ENCODE peak calls at places on chromosome 19, in ten cellular contexts. One of them, this sample, is unnamed.

GRCh38 chr19:21130097-21130775 is 11.6 kb upstream of the ZNF431 start:
- DNase-seq in mesendoderm: no peak
- DNase-seq in cardiac muscle cell: no peak
- DNase-seq in neural progenitor cell: no peak
- DNase-seq in uterus: no peak
- DNase-seq in CD8-positive, alpha-beta memory T cell: no peak
- DNase-seq in AG09319: no peak
- DNase-seq in stimulated activated CD4-positive, alpha-beta T cell treated with anti-CD3 and anti-CD28 coated beads, Interleukin-12 subunit alpha, Interleukin-12 subunit beta, amount 100 ng/mL, for 4 hours: no peak
- DNase-seq in GM03348: no peak
- DNase-seq in retinal pigment epithelial cell: no peak
- DNase-seq in this sample: no peak

GRCh38 chr19:11264452-11265176 is 2.3 kb upstream of the DOCK6 start:
- DNase-seq in mesendoderm: peak
- DNase-seq in cardiac muscle cell: no peak
- DNase-seq in neural progenitor cell: no peak
- DNase-seq in uterus: peak
- DNase-seq in CD8-positive, alpha-beta memory T cell: no peak
- DNase-seq in AG09319: no peak
- DNase-seq in stimulated activated CD4-positive, alpha-beta T cell treated with anti-CD3 and anti-CD28 coated beads, Interleukin-12 subunit alpha, Interleukin-12 subunit beta, amount 100 ng/mL, for 4 hours: no peak
- DNase-seq in GM03348: no peak
- DNase-seq in retinal pigment epithelial cell: no peak
- DNase-seq in this sample: peak

GRCh38 chr19:10260141-10260584 is 8.1 kb downstream of the MRPL4 start:
- DNase-seq in mesendoderm: no peak
- DNase-seq in cardiac muscle cell: no peak
- DNase-seq in neural progenitor cell: no peak
- DNase-seq in uterus: no peak
- DNase-seq in CD8-positive, alpha-beta memory T cell: no peak
- DNase-seq in AG09319: no peak
- DNase-seq in stimulated activated CD4-positive, alpha-beta T cell treated with anti-CD3 and anti-CD28 coated beads, Interleukin-12 subunit alpha, Interleukin-12 subunit beta, amount 100 ng/mL, for 4 hours: peak
- DNase-seq in GM03348: no peak
- DNase-seq in retinal pigment epithelial cell: no peak
- DNase-seq in this sample: no peak

GRCh38 chr19:16821081-16821480 is 8.1 kb upstream of the SIN3B start:
- DNase-seq in mesendoderm: peak
- DNase-seq in cardiac muscle cell: no peak
- DNase-seq in neural progenitor cell: no peak
- DNase-seq in uterus: no peak
- DNase-seq in CD8-positive, alpha-beta memory T cell: no peak
- DNase-seq in AG09319: no peak
- DNase-seq in stimulated activated CD4-positive, alpha-beta T cell treated with anti-CD3 and anti-CD28 coated beads, Interleukin-12 subunit alpha, Interleukin-12 subunit beta, amount 100 ng/mL, for 4 hours: no peak
- DNase-seq in GM03348: no peak
- DNase-seq in retinal pigment epithelial cell: no peak
- DNase-seq in this sample: peak

GRCh38 chr19:55333870-55334269 is 5.8 kb upstream of the KMT5C start:
- DNase-seq in mesendoderm: no peak
- DNase-seq in cardiac muscle cell: no peak
- DNase-seq in neural progenitor cell: no peak
- DNase-seq in uterus: no peak
- DNase-seq in CD8-positive, alpha-beta memory T cell: no peak
- DNase-seq in AG09319: no peak
- DNase-seq in stimulated activated CD4-positive, alpha-beta T cell treated with anti-CD3 and anti-CD28 coated beads, Interleukin-12 subunit alpha, Interleukin-12 subunit beta, amount 100 ng/mL, for 4 hours: no peak
- DNase-seq in GM03348: no peak
- DNase-seq in retinal pigment epithelial cell: no peak
- DNase-seq in this sample: no peak

GRCh38 chr19:6125571-6125989 is 9.9 kb upstream of the ACSBG2 start:
- DNase-seq in mesendoderm: peak
- DNase-seq in cardiac muscle cell: peak
- DNase-seq in neural progenitor cell: peak
- DNase-seq in uterus: peak
- DNase-seq in CD8-positive, alpha-beta memory T cell: peak
- DNase-seq in AG09319: peak
- DNase-seq in stimulated activated CD4-positive, alpha-beta T cell treated with anti-CD3 and anti-CD28 coated beads, Interleukin-12 subunit alpha, Interleukin-12 subunit beta, amount 100 ng/mL, for 4 hours: peak
- DNase-seq in GM03348: peak
- DNase-seq in retinal pigment epithelial cell: peak
- DNase-seq in this sample: peak

GRCh38 chr19:18311495-18311894 is 11.4 kb downstream of the LSM4 start:
- DNase-seq in mesendoderm: no peak
- DNase-seq in cardiac muscle cell: no peak
- DNase-seq in neural progenitor cell: no peak
- DNase-seq in uterus: no peak
- DNase-seq in CD8-positive, alpha-beta memory T cell: no peak
- DNase-seq in AG09319: no peak
- DNase-seq in stimulated activated CD4-positive, alpha-beta T cell treated with anti-CD3 and anti-CD28 coated beads, Interleukin-12 subunit alpha, Interleukin-12 subunit beta, amount 100 ng/mL, for 4 hours: no peak
- DNase-seq in GM03348: no peak
- DNase-seq in retinal pigment epithelial cell: no peak
- DNase-seq in this sample: no peak

GRCh38 chr19:35845215-35846037 is 6.9 kb downstream of the NPHS1 start:
- DNase-seq in mesendoderm: peak
- DNase-seq in cardiac muscle cell: peak
- DNase-seq in neural progenitor cell: peak
- DNase-seq in uterus: no peak
- DNase-seq in CD8-positive, alpha-beta memory T cell: no peak
- DNase-seq in AG09319: no peak
- DNase-seq in stimulated activated CD4-positive, alpha-beta T cell treated with anti-CD3 and anti-CD28 coated beads, Interleukin-12 subunit alpha, Interleukin-12 subunit beta, amount 100 ng/mL, for 4 hours: no peak
- DNase-seq in GM03348: peak
- DNase-seq in retinal pigment epithelial cell: no peak
- DNase-seq in this sample: no peak

GRCh38 chr19:3107658-3108057 is 13.5 kb downstream of the GNA11 start:
- DNase-seq in mesendoderm: no peak
- DNase-seq in cardiac muscle cell: no peak
- DNase-seq in neural progenitor cell: no peak
- DNase-seq in uterus: no peak
- DNase-seq in CD8-positive, alpha-beta memory T cell: no peak
- DNase-seq in AG09319: no peak
- DNase-seq in stimulated activated CD4-positive, alpha-beta T cell treated with anti-CD3 and anti-CD28 coated beads, Interleukin-12 subunit alpha, Interleukin-12 subunit beta, amount 100 ng/mL, for 4 hours: no peak
- DNase-seq in GM03348: no peak
- DNase-seq in retinal pigment epithelial cell: no peak
- DNase-seq in this sample: no peak

GRCh38 chr19:5355076-5355475 is 14.5 kb upstream of the PTPRS start:
- DNase-seq in mesendoderm: no peak
- DNase-seq in cardiac muscle cell: no peak
- DNase-seq in neural progenitor cell: no peak
- DNase-seq in uterus: no peak
- DNase-seq in CD8-positive, alpha-beta memory T cell: no peak
- DNase-seq in AG09319: no peak
- DNase-seq in stimulated activated CD4-positive, alpha-beta T cell treated with anti-CD3 and anti-CD28 coated beads, Interleukin-12 subunit alpha, Interleukin-12 subunit beta, amount 100 ng/mL, for 4 hours: no peak
- DNase-seq in GM03348: no peak
- DNase-seq in retinal pigment epithelial cell: no peak
- DNase-seq in this sample: no peak

GRCh38 chr19:17579523-17580244 is 24.2 kb downstream of the COLGALT1 start:
- DNase-seq in mesendoderm: peak
- DNase-seq in cardiac muscle cell: peak
- DNase-seq in neural progenitor cell: peak
- DNase-seq in uterus: peak
- DNase-seq in CD8-positive, alpha-beta memory T cell: no peak
- DNase-seq in AG09319: no peak
- DNase-seq in stimulated activated CD4-positive, alpha-beta T cell treated with anti-CD3 and anti-CD28 coated beads, Interleukin-12 subunit alpha, Interleukin-12 subunit beta, amount 100 ng/mL, for 4 hours: no peak
- DNase-seq in GM03348: peak
- DNase-seq in retinal pigment epithelial cell: no peak
- DNase-seq in this sample: peak

GRCh38 chr19:39843919-39844793 is 2.0 kb downstream of the FBL start:
- DNase-seq in mesendoderm: peak
- DNase-seq in cardiac muscle cell: peak
- DNase-seq in neural progenitor cell: peak
- DNase-seq in uterus: no peak
- DNase-seq in CD8-positive, alpha-beta memory T cell: no peak
- DNase-seq in AG09319: peak
- DNase-seq in stimulated activated CD4-positive, alpha-beta T cell treated with anti-CD3 and anti-CD28 coated beads, Interleukin-12 subunit alpha, Interleukin-12 subunit beta, amount 100 ng/mL, for 4 hours: no peak
- DNase-seq in GM03348: peak
- DNase-seq in retinal pigment epithelial cell: no peak
- DNase-seq in this sample: no peak

GRCh38 chr19:43928820-43929219 is 6.3 kb downstream of the ZNF45 start:
- DNase-seq in mesendoderm: no peak
- DNase-seq in cardiac muscle cell: no peak
- DNase-seq in neural progenitor cell: no peak
- DNase-seq in uterus: no peak
- DNase-seq in CD8-positive, alpha-beta memory T cell: no peak
- DNase-seq in AG09319: no peak
- DNase-seq in stimulated activated CD4-positive, alpha-beta T cell treated with anti-CD3 and anti-CD28 coated beads, Interleukin-12 subunit alpha, Interleukin-12 subunit beta, amount 100 ng/mL, for 4 hours: no peak
- DNase-seq in GM03348: no peak
- DNase-seq in retinal pigment epithelial cell: no peak
- DNase-seq in this sample: no peak

GRCh38 chr19:5558101-5558621 is 9.6 kb downstream of the TINCR start:
- DNase-seq in mesendoderm: no peak
- DNase-seq in cardiac muscle cell: no peak
- DNase-seq in neural progenitor cell: no peak
- DNase-seq in uterus: no peak
- DNase-seq in CD8-positive, alpha-beta memory T cell: no peak
- DNase-seq in AG09319: no peak
- DNase-seq in stimulated activated CD4-positive, alpha-beta T cell treated with anti-CD3 and anti-CD28 coated beads, Interleukin-12 subunit alpha, Interleukin-12 subunit beta, amount 100 ng/mL, for 4 hours: no peak
- DNase-seq in GM03348: no peak
- DNase-seq in retinal pigment epithelial cell: no peak
- DNase-seq in this sample: no peak

GRCh38 chr19:11420894-11421606 is 1.9 kb upstream of the RGL3 start:
- DNase-seq in mesendoderm: peak
- DNase-seq in cardiac muscle cell: no peak
- DNase-seq in neural progenitor cell: peak
- DNase-seq in uterus: no peak
- DNase-seq in CD8-positive, alpha-beta memory T cell: no peak
- DNase-seq in AG09319: no peak
- DNase-seq in stimulated activated CD4-positive, alpha-beta T cell treated with anti-CD3 and anti-CD28 coated beads, Interleukin-12 subunit alpha, Interleukin-12 subunit beta, amount 100 ng/mL, for 4 hours: no peak
- DNase-seq in GM03348: no peak
- DNase-seq in retinal pigment epithelial cell: no peak
- DNase-seq in this sample: peak

GRCh38 chr19:2055871-2056809 is 5.1 kb upstream of the MKNK2 start:
- DNase-seq in mesendoderm: peak
- DNase-seq in cardiac muscle cell: no peak
- DNase-seq in neural progenitor cell: no peak
- DNase-seq in uterus: peak
- DNase-seq in CD8-positive, alpha-beta memory T cell: no peak
- DNase-seq in AG09319: peak
- DNase-seq in stimulated activated CD4-positive, alpha-beta T cell treated with anti-CD3 and anti-CD28 coated beads, Interleukin-12 subunit alpha, Interleukin-12 subunit beta, amount 100 ng/mL, for 4 hours: no peak
- DNase-seq in GM03348: peak
- DNase-seq in retinal pigment epithelial cell: no peak
- DNase-seq in this sample: no peak

GRCh38 chr19:6233827-6234511 is 45.8 kb downstream of the MLLT1 start:
- DNase-seq in mesendoderm: no peak
- DNase-seq in cardiac muscle cell: no peak
- DNase-seq in neural progenitor cell: no peak
- DNase-seq in uterus: peak
- DNase-seq in CD8-positive, alpha-beta memory T cell: no peak
- DNase-seq in AG09319: no peak
- DNase-seq in stimulated activated CD4-positive, alpha-beta T cell treated with anti-CD3 and anti-CD28 coated beads, Interleukin-12 subunit alpha, Interleukin-12 subunit beta, amount 100 ng/mL, for 4 hours: no peak
- DNase-seq in GM03348: no peak
- DNase-seq in retinal pigment epithelial cell: no peak
- DNase-seq in this sample: no peak

This sample was measured in ELF-1.